ENCODE peak calls at places on chromosomes 4 and X, in seven cellular contexts. Y is SW480; E is Right ventricle myocardium inferior; B is stimulated activated CD8-positive, alpha-beta memory T cell treated with anti-CD3 and anti-CD28 coated beads, Interleukin-12 subunit alpha, Interleukin-12 subunit beta, amount 100 ng/mL, for 4 hours; J is activated CD4-positive, alpha-beta memory T cell treated with anti-CD3 and anti-CD28 coated beads, Interleukin-2, amount 10 ng/mL, durations not matched to agents 7 days and 5 days; Q is T-helper 1 cell; I is left colon. O is an unnamed sample.
A peak's percentile ranks its signal among the peaks of the same experiment; 100 is the strongest.

GRCh38 chrX:10981491-10981890 is 129.6 kb upstream of the HCCS start:
- DNase-seq in Y (no peak), E (no peak), B (no peak), J (no peak), Q (no peak), I (no peak), O (no peak)

GRCh38 chr4:23038626-23039245 is 346.0 kb downstream of the GBA3 start:
- DNase-seq in Y (no peak), E (no peak), B (no peak), J (no peak), Q (no peak), I (no peak), O (no peak)

GRCh38 chrX:11254417-11255109 is 38.6 kb upstream of the AMELX start:
- DNase-seq in Y (no peak), E (no peak), B (no peak), J (no peak), Q (no peak), I (no peak), O (peak; percentile 44)

GRCh38 chrX:109862386-109862910 is 129.4 kb upstream of the ACSL4 start:
- DNase-seq in Y (no peak), E (no peak), B (no peak), J (no peak), Q (no peak), I (no peak), O (no peak)

GRCh38 chrX:75603833-75604232 is 81.0 kb upstream of the ZDHHC15 start:
- DNase-seq in Y (peak; percentile 17), E (no peak), B (no peak), J (no peak), Q (no peak), I (no peak), O (no peak)

GRCh38 chr4:81040175-81040659 is 9.7 kb downstream of the BMP3 start:
- DNase-seq in Y (peak; percentile 33), E (no peak), B (no peak), J (no peak), Q (no peak), I (no peak), O (no peak)

GRCh38 chr4:48369248-48369647 is 27.9 kb downstream of the SLAIN2 start:
- DNase-seq in Y (no peak), E (no peak), B (no peak), J (no peak), Q (no peak), I (no peak), O (no peak)

GRCh38 chr4:90357117-90357710 is 230.0 kb downstream of the CCSER1 start:
- DNase-seq in Y (peak; percentile 66), E (no peak), B (no peak), J (no peak), Q (no peak), I (no peak), O (no peak)

GRCh38 chr4:76703123-76703490 is 194.8 kb downstream of the SOWAHB start:
- DNase-seq in Y (no peak), E (no peak), B (no peak), J (no peak), Q (no peak), I (no peak), O (no peak)

GRCh38 chrX:150663061-150663460 is 30.1 kb upstream of the MTMR1 start:
- DNase-seq in Y (no peak), E (no peak), B (no peak), J (no peak), Q (no peak), I (no peak), O (no peak)

O was measured in left lobe of liver.